ENCODE peak calls at places on chromosomes 16 and 17, in four cellular contexts. One of them, this sample, is unnamed.

GRCh38 chr17:1275205-1275961 is 4.1 kb upstream of the TRARG1 start:
- DNase-seq in IMR-90: no peak
- DNase-seq in ovary: no peak
- DNase-seq in uterus: no peak
- DNase-seq in this sample: no peak

GRCh38 chr17:51046527-51047384 is 73.9 kb downstream of the SPAG9 start:
- DNase-seq in ovary: peak; percentile 69
- DNase-seq in uterus: peak; percentile 70
- DNase-seq in IMR-90: peak; percentile 87
- DNase-seq in this sample: peak; percentile 44

GRCh38 chr16:54787045-54787444 is 143.6 kb upstream of the IRX5 start:
- DNase-seq in IMR-90: no peak
- DNase-seq in uterus: no peak
- DNase-seq in ovary: no peak
- DNase-seq in this sample: no peak

GRCh38 chr16:50266337-50267091 is at the start of gene ADCY7:
- DNase-seq in ovary: peak; percentile 66
- DNase-seq in IMR-90: peak; percentile 78
- DNase-seq in uterus: peak; percentile 45
- DNase-seq in this sample: peak; percentile 34

GRCh38 chr16:3472878-3473595 is 22.3 kb downstream of the C16orf90 start:
- DNase-seq in uterus: no peak
- DNase-seq in IMR-90: no peak
- DNase-seq in ovary: no peak
- DNase-seq in this sample: no peak

GRCh38 chr16:29900888-29901606 is 759 bp downstream of the ASPHD1 start:
- DNase-seq in ovary: no peak
- DNase-seq in IMR-90: no peak
- DNase-seq in uterus: no peak
- DNase-seq in this sample: no peak

GRCh38 chr16:74305978-74306784 is 9.6 kb downstream of the PSMD7 start:
- DNase-seq in IMR-90: no peak
- DNase-seq in uterus: no peak
- DNase-seq in ovary: no peak
- DNase-seq in this sample: no peak

GRCh38 chr17:79942591-79943353 is 92.9 kb downstream of the TBC1D16 start:
- DNase-seq in uterus: peak; percentile 55
- DNase-seq in IMR-90: peak; percentile 18
- DNase-seq in ovary: peak; percentile 76
- DNase-seq in this sample: no peak

GRCh38 chr16:88013091-88013609 is 61.9 kb downstream of the BANP start:
- DNase-seq in IMR-90: peak; percentile 11
- DNase-seq in uterus: no peak
- DNase-seq in ovary: no peak
- DNase-seq in this sample: no peak

GRCh38 chr17:75239778-75240393 is 21.5 kb downstream of the GGA3 start:
- DNase-seq in uterus: no peak
- DNase-seq in ovary: no peak
- DNase-seq in IMR-90: no peak
- DNase-seq in this sample: no peak

GRCh38 chr17:79085921-79086551 is 11.4 kb downstream of the ENGASE start:
- DNase-seq in IMR-90: no peak
- DNase-seq in ovary: no peak
- DNase-seq in uterus: no peak
- DNase-seq in this sample: no peak

GRCh38 chr16:15652293-15653001 is 2.4 kb downstream of the NDE1 start:
- DNase-seq in uterus: no peak
- DNase-seq in ovary: no peak
- DNase-seq in IMR-90: no peak
- DNase-seq in this sample: no peak

GRCh38 chr17:50835563-50836231 is at the start of gene WFIKKN2:
- DNase-seq in ovary: no peak
- DNase-seq in uterus: no peak
- DNase-seq in IMR-90: no peak
- DNase-seq in this sample: no peak

GRCh38 chr16:8619671-8620370 is 1.7 kb upstream of the METTL22 start:
- DNase-seq in uterus: no peak
- DNase-seq in ovary: no peak
- DNase-seq in IMR-90: no peak
- DNase-seq in this sample: no peak

GRCh38 chr17:3944485-3945388 is 19.5 kb downstream of the ATP2A3 start:
- DNase-seq in ovary: peak; percentile 79
- DNase-seq in uterus: peak; percentile 72
- DNase-seq in IMR-90: peak; percentile 26
- DNase-seq in this sample: no peak

GRCh38 chr17:16046966-16047365 is 47.3 kb downstream of the TTC19 start:
- DNase-seq in ovary: no peak
- DNase-seq in uterus: no peak
- DNase-seq in IMR-90: peak; percentile 13
- DNase-seq in this sample: no peak

GRCh38 chr17:17693253-17693954 is 12.1 kb downstream of the RAI1 start:
- DNase-seq in IMR-90: no peak
- DNase-seq in uterus: peak; percentile 46
- DNase-seq in ovary: peak; percentile 37
- DNase-seq in this sample: no peak

GRCh38 chr17:81325057-81325973 is 30.2 kb upstream of the SLC38A10 start:
- DNase-seq in ovary: no peak
- DNase-seq in IMR-90: no peak
- DNase-seq in uterus: no peak
- DNase-seq in this sample: no peak

GRCh38 chr17:31373150-31374082 is 18.1 kb upstream of the RAB11FIP4 start:
- DNase-seq in ovary: no peak
- DNase-seq in uterus: no peak
- DNase-seq in IMR-90: peak; percentile 71
- DNase-seq in this sample: peak; percentile 23

GRCh38 chr16:80971814-80972213 is 34.9 kb downstream of the CMC2 start:
- DNase-seq in uterus: no peak
- DNase-seq in ovary: no peak
- DNase-seq in IMR-90: no peak
- DNase-seq in this sample: no peak

GRCh38 chr16:48503779-48504178 is 106.2 kb downstream of the N4BP1 start:
- DNase-seq in uterus: peak; percentile 66
- DNase-seq in IMR-90: peak; percentile 89
- DNase-seq in ovary: peak; percentile 63
- DNase-seq in this sample: peak; percentile 82

GRCh38 chr17:333626-334396 is 18.8 kb downstream of the RPH3AL start:
- DNase-seq in IMR-90: peak; percentile 33
- DNase-seq in ovary: peak; percentile 97
- DNase-seq in uterus: peak; percentile 74
- DNase-seq in this sample: peak; percentile 7

GRCh38 chr17:82023447-82024241 is 539 bp downstream of the LRRC45 start:
- DNase-seq in ovary: no peak
- DNase-seq in IMR-90: peak; percentile 8
- DNase-seq in uterus: no peak
- DNase-seq in this sample: no peak

GRCh38 chr16:63581560-63581959 is 1540.3 kb downstream of the CDH11 start:
- DNase-seq in uterus: no peak
- DNase-seq in ovary: no peak
- DNase-seq in IMR-90: no peak
- DNase-seq in this sample: no peak

GRCh38 chr16:17129971-17130370 is 340.8 kb downstream of the XYLT1 start:
- DNase-seq in uterus: no peak
- DNase-seq in IMR-90: no peak
- DNase-seq in ovary: no peak
- DNase-seq in this sample: no peak

GRCh38 chr17:66633322-66633965 is 201.5 kb upstream of the CACNG5 start:
- DNase-seq in IMR-90: peak; percentile 47
- DNase-seq in ovary: no peak
- DNase-seq in uterus: no peak
- DNase-seq in this sample: no peak

GRCh38 chr17:27520571-27521185 is 64.4 kb downstream of the KSR1 start:
- DNase-seq in IMR-90: no peak
- DNase-seq in ovary: no peak
- DNase-seq in uterus: no peak
- DNase-seq in this sample: no peak

GRCh38 chr17:28268610-28269313 is 50.2 kb upstream of the TMEM97 start:
- DNase-seq in ovary: no peak
- DNase-seq in uterus: no peak
- DNase-seq in IMR-90: no peak
- DNase-seq in this sample: no peak

GRCh38 chr17:64174686-64175456 is 44.9 kb upstream of the ERN1 start:
- DNase-seq in IMR-90: peak; percentile 71
- DNase-seq in uterus: no peak
- DNase-seq in ovary: no peak
- DNase-seq in this sample: no peak

DNA sequence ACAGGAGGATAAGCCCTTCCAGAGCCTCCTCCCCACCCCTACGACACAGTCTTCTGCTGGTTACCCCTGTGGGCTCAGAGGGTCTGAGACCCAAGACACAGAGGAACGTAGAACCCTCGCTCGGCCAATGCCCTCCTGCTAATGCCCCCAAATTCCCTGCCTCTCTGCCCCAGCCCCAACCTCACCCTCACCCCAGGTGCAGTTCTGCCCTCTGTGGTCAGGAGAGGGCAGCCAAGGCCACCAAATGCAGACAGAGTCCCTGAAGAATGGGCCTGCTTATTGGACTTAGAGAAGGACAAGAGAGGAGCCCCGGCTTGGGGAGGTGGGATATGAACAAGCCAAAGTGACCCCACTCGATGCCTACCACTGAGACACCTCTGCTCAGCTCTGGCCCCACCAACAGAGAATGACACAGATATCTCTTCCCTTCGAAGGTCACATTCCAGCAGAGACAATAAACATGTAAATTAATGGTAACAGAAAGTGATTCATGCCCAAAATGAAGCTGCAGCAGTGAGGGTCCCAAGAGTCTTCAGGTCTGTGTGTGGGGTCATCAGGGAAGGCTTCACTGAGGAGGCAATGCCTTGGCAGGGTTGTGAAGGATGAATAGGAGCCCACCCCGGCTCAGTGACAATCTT is 80.9 kb upstream of the CCL1 start:
- DNase-seq in ovary: no peak
- DNase-seq in uterus: no peak
- DNase-seq in IMR-90: no peak
- DNase-seq in this sample: no peak
- TF ChIP-seq CTCF in ovary: no peak
- TF ChIP-seq CTCF in uterus: peak; percentile 10
- TF ChIP-seq CTCF in IMR-90: peak; percentile 6
- TF ChIP-seq CTCF in this sample: no peak

GRCh38 chr16:82629441-82630027 is 2.8 kb downstream of the CDH13 start:
- DNase-seq in IMR-90: peak; percentile 34
- DNase-seq in uterus: peak; percentile 16
- DNase-seq in ovary: no peak
- DNase-seq in this sample: no peak
- H3K27ac ChIP-seq in IMR-90: peak overlapping the region; percentile 4
- H3K27ac ChIP-seq in uterus: peak overlapping the region; percentile 90
- H3K27ac ChIP-seq in ovary: no peak overlapping the region
- H3K27ac ChIP-seq in this sample: peak overlapping the region; percentile 59

GRCh38 chr16:30961384-30961783 is 3.8 kb downstream of the SETD1A start:
- DNase-seq in IMR-90: no peak
- DNase-seq in ovary: no peak
- DNase-seq in uterus: no peak
- DNase-seq in this sample: no peak

GRCh38 chr16:30956601-30957455 is 726 bp upstream of the SETD1A start:
- DNase-seq in ovary: peak; percentile 82
- DNase-seq in IMR-90: peak; percentile 81
- DNase-seq in uterus: peak; percentile 88
- DNase-seq in this sample: no peak

GRCh38 chr16:30958164-30959083 is 870 bp downstream of the SETD1A start:
- DNase-seq in IMR-90: peak; percentile 43
- DNase-seq in ovary: peak; percentile 65
- DNase-seq in uterus: peak; percentile 65
- DNase-seq in this sample: no peak

GRCh38 chr16:30954993-30955392 is 2.6 kb upstream of the SETD1A start:
- DNase-seq in ovary: no peak
- DNase-seq in IMR-90: no peak
- DNase-seq in uterus: no peak
- DNase-seq in this sample: no peak

DNA sequence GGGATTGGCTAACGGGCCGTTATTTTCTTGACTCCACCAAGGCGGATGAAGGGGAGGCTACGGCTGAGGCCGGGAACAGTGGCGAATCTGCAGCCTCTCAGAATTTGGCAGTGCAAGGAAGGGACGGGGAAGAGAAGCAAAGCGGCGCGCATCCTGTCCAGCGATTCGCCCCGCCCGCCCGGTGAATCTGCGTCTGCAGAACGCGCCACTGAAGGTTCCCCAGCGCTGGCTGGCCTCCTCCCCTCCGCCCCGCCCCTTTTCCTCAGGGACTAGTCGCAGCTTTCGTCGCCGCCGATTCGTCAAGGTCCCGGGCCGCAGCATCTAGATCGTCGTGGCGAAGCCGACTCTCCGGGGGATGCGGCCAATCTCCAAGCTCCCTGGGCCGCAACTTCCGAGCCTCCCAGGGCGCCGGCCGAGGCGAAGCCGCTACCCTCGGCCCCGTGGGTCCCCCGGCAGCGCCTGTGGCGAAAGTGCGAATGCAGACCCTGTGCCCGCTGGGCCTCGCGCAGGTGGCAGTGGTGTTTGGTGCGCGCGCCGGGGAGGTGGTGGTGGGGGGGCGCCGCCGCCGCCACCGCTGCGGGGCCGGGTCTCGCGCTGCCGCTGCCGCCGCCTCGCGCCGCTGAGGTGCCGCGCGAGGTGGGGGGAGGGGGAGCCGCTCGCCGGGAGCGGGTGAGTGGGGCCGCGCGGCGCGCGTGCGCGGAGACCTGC is at the start of gene SETD1A:
- DNase-seq in IMR-90: peak; percentile 95
- DNase-seq in uterus: peak; percentile 94
- DNase-seq in ovary: peak; percentile 98
- DNase-seq in this sample: peak; percentile 91
- TF ChIP-seq CTCF in IMR-90: no peak
- TF ChIP-seq CTCF in uterus: peak; percentile 36
- TF ChIP-seq CTCF in ovary: peak; percentile 11
- TF ChIP-seq CTCF in this sample: no peak

GRCh38 chr17:20155258-20156195 is 146.4 kb downstream of the SPECC1 start:
- DNase-seq in IMR-90: peak; percentile 96
- DNase-seq in ovary: peak; percentile 98
- DNase-seq in uterus: peak; percentile 94
- DNase-seq in this sample: peak; percentile 89
- H3K27ac ChIP-seq in IMR-90: peak overlapping the region; percentile 88
- H3K27ac ChIP-seq in ovary: peak overlapping the region; percentile 18
- H3K27ac ChIP-seq in uterus: peak overlapping the region; percentile 56
- H3K27ac ChIP-seq in this sample: peak overlapping the region; percentile 47